ENCODE peak calls at places on chromosomes 16 and 17, in five cellular contexts. One of them, this sample, is unnamed.

GRCh38 chr17:48545022-48545376 is at the start of gene HOXB2:
- DNase-seq in Peyer's patch: no peak
- DNase-seq in mucosa of descending colon: no peak
- DNase-seq in HT1080: peak
- DNase-seq in left ventricle myocardium inferior: peak
- DNase-seq in this sample: no peak

GRCh38 chr17:67377727-67378443 is 804 bp downstream of the PITPNC1 start:
- DNase-seq in Peyer's patch: peak
- DNase-seq in mucosa of descending colon: peak
- DNase-seq in HT1080: peak
- DNase-seq in left ventricle myocardium inferior: peak
- DNase-seq in this sample: peak

GRCh38 chr17:81291662-81292061 is 3.4 kb downstream of the SLC38A10 start:
- DNase-seq in Peyer's patch: peak
- DNase-seq in mucosa of descending colon: peak
- DNase-seq in HT1080: peak
- DNase-seq in left ventricle myocardium inferior: peak
- DNase-seq in this sample: peak

GRCh38 chr16:12017583-12017982 is 41.0 kb downstream of the SNX29 start:
- DNase-seq in Peyer's patch: no peak
- DNase-seq in mucosa of descending colon: no peak
- DNase-seq in HT1080: no peak
- DNase-seq in left ventricle myocardium inferior: no peak
- DNase-seq in this sample: no peak

GRCh38 chr17:57868007-57868774 is 18.3 kb upstream of the MRPS23 start:
- DNase-seq in Peyer's patch: peak
- DNase-seq in mucosa of descending colon: peak
- DNase-seq in HT1080: peak
- DNase-seq in left ventricle myocardium inferior: peak
- DNase-seq in this sample: no peak

GRCh38 chr17:39224778-39225307 is 902 bp downstream of the STAC2 start:
- DNase-seq in Peyer's patch: no peak
- DNase-seq in mucosa of descending colon: no peak
- DNase-seq in HT1080: no peak
- DNase-seq in left ventricle myocardium inferior: no peak
- DNase-seq in this sample: no peak

GRCh38 chr16:29686740-29687327 is 7.9 kb downstream of the QPRT start:
- DNase-seq in Peyer's patch: no peak
- DNase-seq in mucosa of descending colon: no peak
- DNase-seq in HT1080: no peak
- DNase-seq in left ventricle myocardium inferior: no peak
- DNase-seq in this sample: no peak

GRCh38 chr17:3968886-3969524 is 4.8 kb upstream of the ATP2A3 start:
- DNase-seq in Peyer's patch: no peak
- DNase-seq in mucosa of descending colon: no peak
- DNase-seq in HT1080: no peak
- DNase-seq in left ventricle myocardium inferior: no peak
- DNase-seq in this sample: no peak

GRCh38 chr17:36469733-36470132 is 16.7 kb upstream of the ZNHIT3 start:
- DNase-seq in Peyer's patch: no peak
- DNase-seq in mucosa of descending colon: no peak
- DNase-seq in HT1080: no peak
- DNase-seq in left ventricle myocardium inferior: no peak
- DNase-seq in this sample: no peak

GRCh38 chr17:9240659-9241370 is 219.5 kb downstream of the NTN1 start:
- DNase-seq in Peyer's patch: peak
- DNase-seq in mucosa of descending colon: peak
- DNase-seq in HT1080: no peak
- DNase-seq in left ventricle myocardium inferior: peak
- DNase-seq in this sample: peak

GRCh38 chr16:80114699-80115098 is 426.1 kb upstream of the DYNLRB2 start:
- DNase-seq in Peyer's patch: no peak
- DNase-seq in mucosa of descending colon: no peak
- DNase-seq in HT1080: no peak
- DNase-seq in left ventricle myocardium inferior: no peak
- DNase-seq in this sample: no peak

GRCh38 chr17:7873051-7873450 is 15.2 kb downstream of the CYB5D1 start:
- DNase-seq in Peyer's patch: no peak
- DNase-seq in mucosa of descending colon: no peak
- DNase-seq in HT1080: no peak
- DNase-seq in left ventricle myocardium inferior: no peak
- DNase-seq in this sample: no peak

GRCh38 chr16:26261621-26262020 is 569.9 kb downstream of the HS3ST4 start:
- DNase-seq in Peyer's patch: no peak
- DNase-seq in mucosa of descending colon: no peak
- DNase-seq in HT1080: no peak
- DNase-seq in left ventricle myocardium inferior: no peak
- DNase-seq in this sample: no peak